ENCODE peak calls at places on chromosomes 5 and 9, in eight cellular contexts. R, Z, P, H, W, V, S and Q are unnamed samples.
A peak's percentile ranks its signal among the peaks of the same experiment; 100 is the strongest.

GRCh38 chr5:166992874-166993722 is 1298.3 kb upstream of the WWC1 start:
- DNase-seq in H (no peak), S (no peak), V (no peak), R (no peak), P (no peak), W (no peak), Z (no peak), Q (no peak)

GRCh38 chr5:179343902-179344300 is 1.4 kb downstream of the ADAMTS2 start:
- DNase-seq in Z (peak; percentile 87), W (peak; percentile 89), H (no peak), S (peak; percentile 44), P (no peak), R (no peak), V (no peak), Q (no peak)

GRCh38 chr9:128905964-128906363 is 14.8 kb upstream of the PHYHD1 start:
- DNase-seq in R (no peak), V (no peak), H (no peak), W (no peak), Z (no peak), S (no peak), P (no peak), Q (no peak)

GRCh38 chr5:131640043-131640856 is 5.2 kb upstream of the RAPGEF6 start:
- DNase-seq in P (no peak), W (peak; percentile 39), Z (no peak), S (no peak), V (no peak), R (no peak), H (no peak), Q (no peak)

GRCh38 chr5:95520176-95520575 is 34.6 kb downstream of the SKIC3 start:
- DNase-seq in H (no peak), W (no peak), V (no peak), S (no peak), Z (no peak), P (no peak), R (no peak), Q (no peak)

GRCh38 chr5:79588645-79589044 is 23.6 kb upstream of the TENT2 start:
- DNase-seq in H (no peak), W (no peak), S (no peak), V (no peak), R (no peak), Z (no peak), P (no peak), Q (no peak)

GRCh38 chr9:18863821-18864220 is 169.2 kb downstream of the SAXO1 start:
- DNase-seq in P (no peak), V (peak; percentile 45), S (no peak), R (no peak), W (no peak), Z (no peak), H (no peak), Q (no peak)

GRCh38 chr9:33147770-33148169 is 19.4 kb downstream of the B4GALT1 start:
- DNase-seq in V (no peak), W (no peak), H (no peak), R (no peak), Z (no peak), S (no peak), P (no peak), Q (no peak)

GRCh38 chr9:68711281-68711680 is 6.2 kb downstream of the PIP5K1B start:
- DNase-seq in S (no peak), H (no peak), W (no peak), P (no peak), Z (no peak), R (no peak), V (no peak), Q (no peak)

GRCh38 chr9:8332296-8332695 is 532.7 kb upstream of the DMAC1 start:
- DNase-seq in Z (no peak), S (no peak), W (no peak), H (no peak), V (no peak), P (no peak), R (no peak), Q (no peak)

GRCh38 chr9:129174724-129175514 is 3.1 kb downstream of the IER5L start:
- DNase-seq in Z (peak; percentile 94), W (peak; percentile 64), H (peak; percentile 64), P (peak; percentile 76), V (peak; percentile 79), S (peak; percentile 89), R (no peak), Q (peak; percentile 81)

GRCh38 chr9:5493597-5494511 is 16.5 kb upstream of the PDCD1LG2 start:
- DNase-seq in V (peak; percentile 54), R (no peak), Z (peak; percentile 54), S (peak; percentile 34), H (no peak), P (no peak), W (no peak), Q (no peak)

GRCh38 chr5:81779125-81779934 is 28.4 kb upstream of the SSBP2 start:
- DNase-seq in R (no peak), Z (no peak), P (no peak), S (peak; percentile 58), V (no peak), W (no peak), H (peak; percentile 25), Q (peak; percentile 55)